ENCODE peak calls at places on chromosomes 13 and 19, in four cellular contexts. C is stimulated activated CD8-positive, alpha-beta memory T cell treated with anti-CD3 and anti-CD28 coated beads, Interleukin-7, amount 100 ng/mL, for 1 hour; Y is fibroblast of lung; S is A172. M is an unnamed sample.

GRCh38 chr13:40190656-40191100 is 475.8 kb downstream of the FOXO1 start:
- DNase-seq in C (no peak), Y (peak; percentile 89), S (peak; percentile 45), M (peak; percentile 72)

GRCh38 chr13:44410328-44410859 is 36.8 kb downstream of the SERP2 start:
- DNase-seq in C (no peak), Y (no peak), S (no peak), M (no peak)

GRCh38 chr19:6091771-6092291 is 18.5 kb downstream of the RFX2 start:
- DNase-seq in C (no peak), Y (peak; percentile 67), S (peak; percentile 28), M (no peak)

GRCh38 chr13:92355213-92355612 is 871.4 kb upstream of the GPC6 start:
- DNase-seq in C (no peak), Y (peak; percentile 46), S (peak; percentile 41), M (peak; percentile 2)

GRCh38 chr13:108494991-108495661 is 134.3 kb upstream of the MYO16 start:
- DNase-seq in C (no peak), Y (no peak), S (no peak), M (no peak)

GRCh38 chr19:47209323-47210179 is 21.4 kb downstream of the BBC3 start:
- DNase-seq in C (no peak), Y (no peak), S (no peak), M (no peak)

GRCh38 chr19:27777726-27778125 is 1435.2 kb downstream of the UQCRFS1 start:
- DNase-seq in C (no peak), Y (no peak), S (no peak), M (no peak)

GRCh38 chr19:38543807-38544568 is 73.8 kb downstream of the MAP4K1 start:
- DNase-seq in C (no peak), Y (peak; percentile 85), S (peak; percentile 99), M (peak; percentile 71)

GRCh38 chr13:80030491-80030890 is 310.4 kb downstream of the SPRY2 start:
- DNase-seq in C (no peak), Y (no peak), S (peak; percentile 68), M (peak; percentile 78)

GRCh38 chr13:72290962-72291681 is 424.1 kb upstream of the DACH1 start:
- DNase-seq in C (no peak), Y (peak; percentile 95), S (peak; percentile 96), M (peak; percentile 52)

GRCh38 chr19:19627716-19628498 is at the start of gene LPAR2:
- DNase-seq in C (peak; percentile 46), Y (peak; percentile 10), S (no peak), M (no peak)

GRCh38 chr19:46967578-46968018 is 52.0 kb upstream of the NPAS1 start:
- DNase-seq in C (no peak), Y (no peak), S (no peak), M (no peak)

GRCh38 chr13:107291875-107292274 is 723.9 kb upstream of the ARGLU1 start:
- DNase-seq in C (no peak), Y (no peak), S (no peak), M (no peak)

GRCh38 chr13:114054269-114054668 is 78.2 kb downstream of the RASA3 start:
- DNase-seq in C (no peak), Y (no peak), S (no peak), M (no peak)

GRCh38 chr19:46426506-46427162 is 2.1 kb downstream of the PNMA8C start:
- DNase-seq in C (no peak), Y (peak; percentile 68), S (no peak), M (peak; percentile 69)

GRCh38 chr13:80712026-80712425 is 371.1 kb upstream of the SPRY2 start:
- DNase-seq in C (no peak), Y (no peak), S (no peak), M (peak; percentile 5)

GRCh38 chr13:45492538-45492937 is 27.8 kb downstream of the COG3 start:
- DNase-seq in C (no peak), Y (no peak), S (no peak), M (peak; percentile 32)

GRCh38 chr19:1651061-1651547 is 1.3 kb downstream of the TCF3 start:
- DNase-seq in C (peak; percentile 18), Y (peak; percentile 21), S (no peak), M (peak; percentile 49)

GRCh38 chr19:52946322-52947310 is 16.1 kb downstream of the ZNF816 start:
- DNase-seq in C (no peak), Y (peak; percentile 25), S (no peak), M (peak; percentile 33)

GRCh38 chr19:50803633-50804419 is 13.6 kb downstream of the ACP4 start:
- DNase-seq in C (no peak), Y (no peak), S (no peak), M (peak; percentile 43)

GRCh38 chr13:27977476-27978300 is 8.6 kb upstream of the CDX2 start:
- DNase-seq in C (no peak), Y (no peak), S (no peak), M (no peak)

GRCh38 chr13:40181203-40181845 is 485.1 kb downstream of the FOXO1 start:
- DNase-seq in C (no peak), Y (peak; percentile 85), S (no peak), M (peak; percentile 72)

GRCh38 chr19:29886535-29886934 is 55.5 kb upstream of the URI1 start:
- DNase-seq in C (no peak), Y (no peak), S (no peak), M (no peak)

GRCh38 chr19:21604351-21604926 is 99.0 kb downstream of the ZNF429 start:
- DNase-seq in C (no peak), Y (peak; percentile 48), S (peak; percentile 2), M (peak; percentile 29)

GRCh38 chr19:34018546-34018945 is 153.8 kb upstream of the LSM14A start:
- DNase-seq in C (no peak), Y (no peak), S (no peak), M (no peak)

GRCh38 chr19:42270346-42271044 is 1.4 kb downstream of the CIC start:
- DNase-seq in C (no peak), Y (peak; percentile 68), S (peak; percentile 86), M (peak; percentile 73)

GRCh38 chr13:77519808-77520207 is 15.7 kb upstream of the SCEL start:
- DNase-seq in C (no peak), Y (peak; percentile 26), S (peak; percentile 44), M (no peak)

GRCh38 chr19:45781282-45782161 is 768 bp downstream of the DMPK start:
- DNase-seq in C (no peak), Y (no peak), S (peak; percentile 54), M (peak; percentile 56)

GRCh38 chr19:48754950-48755645 is at the start of gene FGF21:
- DNase-seq in C (no peak), Y (no peak), S (no peak), M (no peak)

GRCh38 chr19:11535792-11536595 is 2.7 kb upstream of the CNN1 start:
- DNase-seq in C (peak; percentile 62), Y (peak; percentile 82), S (peak; percentile 78), M (peak; percentile 96)

GRCh38 chr19:18506101-18506534 is 15.8 kb downstream of the ELL start:
- DNase-seq in C (no peak), Y (no peak), S (no peak), M (no peak)

GRCh38 chr19:2199215-2199614 is 35.5 kb downstream of the DOT1L start:
- DNase-seq in C (no peak), Y (no peak), S (no peak), M (peak; percentile 16)

GRCh38 chr13:50365683-50366391 is 350.6 kb downstream of the KCNRG start:
- DNase-seq in C (no peak), Y (peak; percentile 13), S (peak; percentile 41), M (peak; percentile 43)

GRCh38 chr19:23817519-23817918 is 58.8 kb upstream of the ZNF681 start:
- DNase-seq in C (no peak), Y (peak; percentile 14), S (peak; percentile 17), M (peak; percentile 2)

GRCh38 chr13:27607125-27607524 is 13.2 kb downstream of the LNX2 start:
- DNase-seq in C (no peak), Y (peak; percentile 85), S (peak; percentile 43), M (peak; percentile 69)

M was measured in foreskin fibroblast.